ENCODE peak calls at places on chromosomes 13 and 19, in five cellular contexts. O, P, U, R and T are unnamed samples.

GRCh38 chr13:77184455-77184854 is 142.4 kb downstream of the MYCBP2 start:
- DNase-seq in R (no peak), U (no peak), O (peak), P (no peak), T (peak)

GRCh38 chr13:33217256-33217655 is 68.3 kb downstream of the STARD13 start:
- DNase-seq in U (no peak), R (no peak), P (no peak), O (no peak), T (no peak)

GRCh38 chr19:48873476-48874308 is 1.5 kb downstream of the PPP1R15A start:
- DNase-seq in U (peak), P (no peak), R (no peak), O (no peak), T (peak)

GRCh38 chr13:106683179-106683578 is 115.2 kb upstream of the ARGLU1 start:
- DNase-seq in U (peak), R (no peak), O (no peak), P (no peak), T (no peak)

GRCh38 chr13:38641164-38641948 is 45.5 kb upstream of the FREM2 start:
- DNase-seq in R (peak), P (no peak), U (peak), O (no peak), T (no peak)

GRCh38 chr19:1430201-1430621 is 8.0 kb upstream of the RPS15 start:
- DNase-seq in P (no peak), R (no peak), O (no peak), U (no peak), T (no peak)

GRCh38 chr13:74920361-74920760 is 561.6 kb downstream of the TBC1D4 start:
- DNase-seq in P (no peak), R (no peak), O (no peak), U (no peak), T (no peak)

GRCh38 chr19:50414850-50415660 is 3.7 kb upstream of the SPIB start:
- DNase-seq in R (peak), U (peak), O (peak), P (no peak), T (peak)

GRCh38 chr13:48437381-48437780 is 24.5 kb upstream of the LPAR6 start:
- DNase-seq in P (no peak), O (no peak), R (peak), U (no peak), T (peak)

GRCh38 chr13:72198967-72199601 is 332.1 kb upstream of the DACH1 start:
- DNase-seq in P (no peak), O (no peak), U (no peak), R (no peak), T (no peak)

GRCh38 chr19:1411255-1412191 is 4.1 kb downstream of the DAZAP1 start:
- DNase-seq in U (no peak), R (peak), O (no peak), P (no peak), T (no peak)

GRCh38 chr19:44625531-44626066 is 12.2 kb downstream of the IGSF23 start:
- DNase-seq in P (no peak), O (no peak), U (no peak), R (no peak), T (no peak)

GRCh38 chr13:25752957-25753540 is 298.8 kb downstream of the SHISA2 start:
- DNase-seq in U (peak), O (no peak), R (peak), P (no peak), T (peak)

GRCh38 chr19:55654833-55655647 is at the start of gene U2AF2:
- DNase-seq in O (peak), U (peak), R (peak), P (peak), T (peak)

GRCh38 chr13:82654851-82655517 is 1227.3 kb downstream of the SLITRK1 start:
- DNase-seq in O (no peak), P (no peak), U (no peak), R (peak), T (no peak)

GRCh38 chr13:95898256-95898655 is 154.9 kb downstream of the UGGT2 start:
- DNase-seq in R (no peak), U (no peak), P (no peak), O (no peak), T (no peak)

GRCh38 chr13:49791753-49792549 is 531 bp downstream of the KPNA3 start:
- DNase-seq in P (no peak), U (peak), O (peak), R (peak), T (peak)

GRCh38 chr19:50896591-50897190 is 14.5 kb downstream of the KLK4 start:
- DNase-seq in U (no peak), P (no peak), O (peak), R (peak), T (peak)

GRCh38 chr13:66623129-66623528 is 607.0 kb downstream of the PCDH9 start:
- DNase-seq in P (no peak), R (no peak), U (no peak), O (no peak), T (no peak)

GRCh38 chr19:4722671-4723464 is 774 bp downstream of the DPP9 start:
- DNase-seq in R (peak), U (peak), P (no peak), O (no peak), T (peak)

GRCh38 chr19:44260695-44261446 is 1.2 kb downstream of the ZNF233 start:
- DNase-seq in R (no peak), O (no peak), P (no peak), U (no peak), T (no peak)

GRCh38 chr19:18445252-18445948 is 7.5 kb upstream of the ISYNA1 start:
- DNase-seq in U (no peak), R (no peak), P (no peak), O (no peak), T (no peak)

GRCh38 chr19:17766543-17767131 is 15.4 kb downstream of the FCHO1 start:
- DNase-seq in R (peak), U (peak), O (no peak), P (no peak), T (peak)